ENCODE peak calls at places on chromosomes 1 and 21, in seven cellular contexts. Q, B, M, D, S, N and X are unnamed samples.

GRCh38 chr21:27674037-27674436 is 707.1 kb upstream of the ADAMTS5 start:
- DNase-seq in Q (no peak), B (no peak), M (no peak), D (no peak), S (no peak), N (peak; percentile 83), X (peak; percentile 31)

GRCh38 chr21:19999369-20000272 is 998.6 kb upstream of the NCAM2 start:
- DNase-seq in Q (no peak), B (no peak), M (no peak), D (no peak), S (no peak), N (no peak), X (no peak)

GRCh38 chr1:10694274-10694632 is 102.2 kb downstream of the CASZ1 start:
- DNase-seq in Q (no peak), B (no peak), M (no peak), D (peak; percentile 76), S (no peak), N (peak; percentile 47), X (no peak)

GRCh38 chr1:22895357-22895756 is 77.3 kb downstream of the LACTBL1 start:
- DNase-seq in Q (no peak), B (no peak), M (no peak), D (no peak), S (no peak), N (no peak), X (no peak)

GRCh38 chr1:2847086-2847850 is 45.8 kb upstream of the TTC34 start:
- DNase-seq in Q (no peak), B (no peak), M (no peak), D (peak; percentile 21), S (no peak), N (no peak), X (no peak)

GRCh38 chr1:10877894-10878293 is 81.4 kb upstream of the CASZ1 start:
- DNase-seq in Q (no peak), B (no peak), M (no peak), D (no peak), S (no peak), N (no peak), X (no peak)

GRCh38 chr1:238558156-238558555 is 667.4 kb upstream of the ZP4 start:
- DNase-seq in Q (no peak), B (no peak), M (no peak), D (no peak), S (no peak), N (peak; percentile 90), X (peak; percentile 73)

GRCh38 chr1:232292818-232293217 is 337.1 kb downstream of the SIPA1L2 start:
- DNase-seq in Q (no peak), B (no peak), M (no peak), D (no peak), S (no peak), N (peak; percentile 76), X (no peak)

GRCh38 chr1:154572433-154573167 is 5.0 kb downstream of the CHRNB2 start:
- DNase-seq in Q (no peak), B (no peak), M (no peak), D (no peak), S (no peak), N (no peak), X (no peak)

GRCh38 chr1:157517026-157517425 is 35.3 kb downstream of the FCRL5 start:
- DNase-seq in Q (no peak), B (no peak), M (no peak), D (no peak), S (no peak), N (no peak), X (no peak)

GRCh38 chr1:157515709-157516108 is 36.6 kb downstream of the FCRL5 start:
- DNase-seq in Q (no peak), B (no peak), M (no peak), D (no peak), S (no peak), N (no peak), X (no peak)

GRCh38 chr1:157512036-157512969 is 40.0 kb downstream of the FCRL5 start:
- DNase-seq in Q (no peak), B (no peak), M (no peak), D (no peak), S (no peak), N (no peak), X (no peak)

GRCh38 chr1:157519451-157519850 is 32.9 kb downstream of the FCRL5 start:
- DNase-seq in Q (no peak), B (no peak), M (no peak), D (no peak), S (no peak), N (peak; percentile 32), X (no peak)

DNA sequence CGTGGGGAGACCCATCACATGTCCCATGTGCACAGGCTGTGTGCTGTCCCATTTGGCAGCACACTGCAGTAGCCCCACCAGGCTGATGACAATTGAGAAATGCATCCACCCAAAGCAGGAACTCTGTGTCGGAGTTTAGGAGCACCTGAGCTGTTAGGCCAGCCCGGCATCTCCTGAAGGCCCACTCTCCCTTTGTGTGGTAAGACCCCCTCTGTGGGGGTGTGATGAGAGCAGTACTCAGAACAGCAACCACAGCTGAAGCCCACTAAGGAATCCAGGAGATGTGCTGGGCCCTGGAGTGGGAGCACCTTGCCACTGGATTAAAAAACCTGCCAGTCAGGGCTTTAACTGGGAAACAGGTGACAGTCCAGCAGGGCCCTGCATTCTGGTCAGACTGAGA is 37.2 kb downstream of the FCRL5 start:
- DNase-seq in Q (no peak), B (no peak), M (no peak), D (no peak), S (no peak), N (no peak), X (no peak)
- TF ChIP-seq CTCF in Q (no peak), B (no peak), M (no peak), D (no peak), S (no peak), N (no peak), X (no peak)

GRCh38 chr1:235781807-235782206 is 84.9 kb downstream of the LYST start:
- DNase-seq in Q (no peak), B (no peak), M (no peak), D (no peak), S (no peak), N (no peak), X (no peak)
- H3K4me3 ChIP-seq in Q (no peak overlapping the region), B (no peak overlapping the region), M (no peak overlapping the region), D (no peak overlapping the region), S (no peak overlapping the region), N (no peak overlapping the region), X (no peak overlapping the region)

GRCh38 chr1:54395535-54395934 is 10.7 kb downstream of the SSBP3 start:
- DNase-seq in Q (no peak), B (no peak), M (no peak), D (no peak), S (no peak), N (no peak), X (no peak)

GRCh38 chr1:54396280-54396903 is 9.8 kb downstream of the SSBP3 start:
- DNase-seq in Q (no peak), B (no peak), M (no peak), D (no peak), S (no peak), N (no peak), X (no peak)

GRCh38 chr1:54398963-54399528 is 7.1 kb downstream of the SSBP3 start:
- DNase-seq in Q (no peak), B (no peak), M (no peak), D (no peak), S (no peak), N (no peak), X (no peak)

GRCh38 chr1:54397980-54398379 is 8.2 kb downstream of the SSBP3 start:
- DNase-seq in Q (no peak), B (no peak), M (no peak), D (no peak), S (no peak), N (no peak), X (no peak)

DNA sequence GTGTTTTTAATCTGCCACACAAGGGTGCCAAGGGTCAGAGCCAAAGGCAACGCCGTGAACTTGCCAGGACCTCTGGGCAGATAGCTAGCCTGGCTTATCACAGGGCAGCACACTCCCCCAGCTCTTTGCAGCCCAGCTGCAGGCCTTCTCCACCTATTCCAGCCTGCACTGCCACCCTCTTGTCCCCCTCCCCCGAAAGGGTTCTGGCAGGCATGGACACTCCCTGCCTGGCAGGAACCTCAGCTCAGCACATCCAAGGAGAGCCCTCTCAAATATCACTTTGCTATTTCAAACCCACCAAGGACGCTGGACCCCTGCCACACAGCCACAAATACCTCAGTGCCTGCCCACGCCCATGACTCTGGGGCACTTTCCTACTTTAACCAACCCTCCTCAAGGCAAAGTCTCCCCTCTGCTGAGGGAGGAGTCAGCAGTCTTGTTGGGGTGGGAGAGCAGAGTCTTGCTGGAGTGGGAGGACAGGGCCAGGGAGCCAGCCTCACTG is 9.1 kb downstream of the SSBP3 start:
- DNase-seq in Q (no peak), B (peak; percentile 69), M (peak; percentile 59), D (no peak), S (no peak), N (no peak), X (no peak)
- H3K36me3 ChIP-seq in Q (peaks cover 74% of the 10 kb centered on the region), B (peaks cover 78% of the 10 kb centered on the region), M (no peaks in the 10 kb centered on the region), D (peaks cover 9% of the 10 kb centered on the region), S (no peaks in the 10 kb centered on the region), N (peaks cover 12% of the 10 kb centered on the region), X (peaks cover 3% of the 10 kb centered on the region)

GRCh38 chr1:162228586-162228985 is 148.1 kb downstream of the SPATA46 start:
- DNase-seq in Q (no peak), B (no peak), M (no peak), D (no peak), S (no peak), N (no peak), X (no peak)

GRCh38 chr1:162229534-162229933 is 147.1 kb downstream of the SPATA46 start:
- DNase-seq in Q (no peak), B (no peak), M (no peak), D (no peak), S (no peak), N (no peak), X (no peak)

GRCh38 chr1:162230517-162230916 is 146.1 kb downstream of the SPATA46 start:
- DNase-seq in Q (no peak), B (no peak), M (no peak), D (no peak), S (no peak), N (no peak), X (no peak)

GRCh38 chr1:162232034-162232433 is 144.6 kb downstream of the SPATA46 start:
- DNase-seq in Q (no peak), B (no peak), M (no peak), D (no peak), S (no peak), N (no peak), X (no peak)

DNA sequence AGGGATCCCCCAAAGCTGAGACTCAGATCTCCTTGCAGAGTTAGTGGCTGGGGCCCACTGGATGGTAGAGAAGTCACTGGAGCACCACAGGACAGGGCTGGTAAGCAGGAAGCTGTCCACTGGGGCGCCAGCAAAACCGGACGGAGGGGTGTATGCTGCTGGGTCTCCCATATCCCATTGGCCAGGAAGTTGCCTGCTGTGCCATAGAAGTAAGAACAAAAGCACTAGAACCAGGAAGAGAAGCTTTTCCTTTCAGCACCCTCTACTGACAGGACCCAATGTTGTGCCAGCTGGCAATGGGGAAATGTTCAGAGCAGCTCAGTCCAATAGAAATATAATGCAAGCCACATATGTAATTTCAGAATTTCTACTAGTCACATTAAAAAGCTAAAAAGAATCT is 146.6 kb downstream of the SPATA46 start:
- DNase-seq in Q (no peak), B (peak; percentile 18), M (no peak), D (no peak), S (no peak), N (no peak), X (no peak)
- TF ChIP-seq CTCF in Q (no peak), B (no peak), M (no peak), D (peak; percentile 24), S (no peak), N (no peak), X (peak; percentile 47)